ENCODE peak calls at places on chromosomes 6 and 20, in ten cellular contexts. One of them, this sample, is unnamed.

GRCh38 chr6:3634417-3634816 is 117.1 kb downstream of the PXDC1 start:
- DNase-seq in astrocyte of the spinal cord: no peak
- DNase-seq in GM12865: no peak
- DNase-seq in fibroblast of lung: no peak
- DNase-seq in cardiac muscle cell: no peak
- DNase-seq in small intestine: no peak
- DNase-seq in cardiac fibroblast: no peak
- DNase-seq in prostate gland: no peak
- DNase-seq in PC-3: no peak
- DNase-seq in psoas muscle: no peak
- DNase-seq in this sample: no peak

GRCh38 chr6:121881974-121882667 is 446.7 kb downstream of the GJA1 start:
- DNase-seq in astrocyte of the spinal cord: peak
- DNase-seq in GM12865: no peak
- DNase-seq in fibroblast of lung: peak
- DNase-seq in cardiac muscle cell: peak
- DNase-seq in small intestine: no peak
- DNase-seq in cardiac fibroblast: peak
- DNase-seq in prostate gland: no peak
- DNase-seq in PC-3: peak
- DNase-seq in psoas muscle: no peak
- DNase-seq in this sample: no peak

GRCh38 chr20:33532753-33533459 is 43.0 kb downstream of the CBFA2T2 start:
- DNase-seq in astrocyte of the spinal cord: no peak
- DNase-seq in GM12865: no peak
- DNase-seq in fibroblast of lung: peak
- DNase-seq in cardiac muscle cell: peak
- DNase-seq in small intestine: no peak
- DNase-seq in cardiac fibroblast: peak
- DNase-seq in prostate gland: no peak
- DNase-seq in PC-3: no peak
- DNase-seq in psoas muscle: no peak
- DNase-seq in this sample: no peak

GRCh38 chr6:21997414-21998037 is 299.3 kb downstream of the PRL start:
- DNase-seq in astrocyte of the spinal cord: peak
- DNase-seq in GM12865: no peak
- DNase-seq in fibroblast of lung: no peak
- DNase-seq in cardiac muscle cell: no peak
- DNase-seq in small intestine: no peak
- DNase-seq in cardiac fibroblast: no peak
- DNase-seq in prostate gland: no peak
- DNase-seq in PC-3: no peak
- DNase-seq in psoas muscle: no peak
- DNase-seq in this sample: no peak

GRCh38 chr6:47512872-47513271 is 35.3 kb downstream of the CD2AP start:
- DNase-seq in astrocyte of the spinal cord: peak
- DNase-seq in GM12865: no peak
- DNase-seq in fibroblast of lung: no peak
- DNase-seq in cardiac muscle cell: no peak
- DNase-seq in small intestine: no peak
- DNase-seq in cardiac fibroblast: no peak
- DNase-seq in prostate gland: no peak
- DNase-seq in PC-3: no peak
- DNase-seq in psoas muscle: no peak
- DNase-seq in this sample: no peak

GRCh38 chr6:97842536-97842935 is 559.5 kb upstream of the MMS22L start:
- DNase-seq in astrocyte of the spinal cord: no peak
- DNase-seq in GM12865: no peak
- DNase-seq in fibroblast of lung: no peak
- DNase-seq in cardiac muscle cell: no peak
- DNase-seq in small intestine: no peak
- DNase-seq in cardiac fibroblast: no peak
- DNase-seq in prostate gland: no peak
- DNase-seq in PC-3: no peak
- DNase-seq in psoas muscle: no peak
- DNase-seq in this sample: no peak

GRCh38 chr6:112337209-112337638 is 9.9 kb upstream of the RFPL4B start:
- DNase-seq in astrocyte of the spinal cord: peak
- DNase-seq in GM12865: peak
- DNase-seq in fibroblast of lung: peak
- DNase-seq in cardiac muscle cell: peak
- DNase-seq in small intestine: peak
- DNase-seq in cardiac fibroblast: peak
- DNase-seq in prostate gland: peak
- DNase-seq in PC-3: peak
- DNase-seq in psoas muscle: peak
- DNase-seq in this sample: peak

GRCh38 chr20:63917811-63918210 is 22.9 kb downstream of the DNAJC5 start:
- DNase-seq in astrocyte of the spinal cord: no peak
- DNase-seq in GM12865: no peak
- DNase-seq in fibroblast of lung: no peak
- DNase-seq in cardiac muscle cell: no peak
- DNase-seq in small intestine: no peak
- DNase-seq in cardiac fibroblast: no peak
- DNase-seq in prostate gland: no peak
- DNase-seq in PC-3: no peak
- DNase-seq in psoas muscle: no peak
- DNase-seq in this sample: peak

GRCh38 chr6:12882761-12883290 is 166.3 kb downstream of the PHACTR1 start:
- DNase-seq in astrocyte of the spinal cord: no peak
- DNase-seq in GM12865: no peak
- DNase-seq in fibroblast of lung: no peak
- DNase-seq in cardiac muscle cell: no peak
- DNase-seq in small intestine: no peak
- DNase-seq in cardiac fibroblast: no peak
- DNase-seq in prostate gland: no peak
- DNase-seq in PC-3: no peak
- DNase-seq in psoas muscle: no peak
- DNase-seq in this sample: no peak

GRCh38 chr6:138007014-138007472 is 100.2 kb downstream of the PERP start:
- DNase-seq in astrocyte of the spinal cord: peak
- DNase-seq in GM12865: peak
- DNase-seq in fibroblast of lung: peak
- DNase-seq in cardiac muscle cell: peak
- DNase-seq in small intestine: peak
- DNase-seq in cardiac fibroblast: peak
- DNase-seq in prostate gland: no peak
- DNase-seq in PC-3: peak
- DNase-seq in psoas muscle: no peak
- DNase-seq in this sample: peak

GRCh38 chr6:144195671-144196070 is 45.4 kb downstream of the STX11 start:
- DNase-seq in astrocyte of the spinal cord: peak
- DNase-seq in GM12865: no peak
- DNase-seq in fibroblast of lung: peak
- DNase-seq in cardiac muscle cell: peak
- DNase-seq in small intestine: no peak
- DNase-seq in cardiac fibroblast: peak
- DNase-seq in prostate gland: no peak
- DNase-seq in PC-3: peak
- DNase-seq in psoas muscle: no peak
- DNase-seq in this sample: no peak

GRCh38 chr20:4051413-4052138 is 36.2 kb upstream of the RNF24 start:
- DNase-seq in astrocyte of the spinal cord: no peak
- DNase-seq in GM12865: no peak
- DNase-seq in fibroblast of lung: no peak
- DNase-seq in cardiac muscle cell: peak
- DNase-seq in small intestine: no peak
- DNase-seq in cardiac fibroblast: peak
- DNase-seq in prostate gland: no peak
- DNase-seq in PC-3: no peak
- DNase-seq in psoas muscle: no peak
- DNase-seq in this sample: no peak

GRCh38 chr6:141874930-141875602 is 257.7 kb upstream of the GJE1 start:
- DNase-seq in astrocyte of the spinal cord: no peak
- DNase-seq in GM12865: no peak
- DNase-seq in fibroblast of lung: peak
- DNase-seq in cardiac muscle cell: peak
- DNase-seq in small intestine: no peak
- DNase-seq in cardiac fibroblast: peak
- DNase-seq in prostate gland: no peak
- DNase-seq in PC-3: no peak
- DNase-seq in psoas muscle: no peak
- DNase-seq in this sample: no peak

GRCh38 chr6:50989123-50989522 is 170.5 kb downstream of the TFAP2B start:
- DNase-seq in astrocyte of the spinal cord: no peak
- DNase-seq in GM12865: no peak
- DNase-seq in fibroblast of lung: no peak
- DNase-seq in cardiac muscle cell: no peak
- DNase-seq in small intestine: no peak
- DNase-seq in cardiac fibroblast: no peak
- DNase-seq in prostate gland: no peak
- DNase-seq in PC-3: no peak
- DNase-seq in psoas muscle: no peak
- DNase-seq in this sample: no peak

GRCh38 chr20:63009988-63010769 is 3.4 kb upstream of the BHLHE23 start:
- DNase-seq in astrocyte of the spinal cord: no peak
- DNase-seq in GM12865: peak
- DNase-seq in fibroblast of lung: no peak
- DNase-seq in cardiac muscle cell: peak
- DNase-seq in small intestine: peak
- DNase-seq in cardiac fibroblast: no peak
- DNase-seq in prostate gland: no peak
- DNase-seq in PC-3: no peak
- DNase-seq in psoas muscle: no peak
- DNase-seq in this sample: no peak

GRCh38 chr6:36956111-36956820 is 1.7 kb downstream of the PI16 start:
- DNase-seq in astrocyte of the spinal cord: no peak
- DNase-seq in GM12865: no peak
- DNase-seq in fibroblast of lung: no peak
- DNase-seq in cardiac muscle cell: no peak
- DNase-seq in small intestine: peak
- DNase-seq in cardiac fibroblast: no peak
- DNase-seq in prostate gland: no peak
- DNase-seq in PC-3: peak
- DNase-seq in psoas muscle: no peak
- DNase-seq in this sample: peak
- H3K4me3 ChIP-seq in astrocyte of the spinal cord: no peak
- H3K4me3 ChIP-seq in GM12865: no peak
- H3K4me3 ChIP-seq in fibroblast of lung: no peak
- H3K4me3 ChIP-seq in cardiac muscle cell: no peak
- H3K4me3 ChIP-seq in small intestine: no peak
- H3K4me3 ChIP-seq in cardiac fibroblast: no peak
- H3K4me3 ChIP-seq in prostate gland: no peak
- H3K4me3 ChIP-seq in PC-3: no peak
- H3K4me3 ChIP-seq in psoas muscle: peak
- H3K4me3 ChIP-seq in this sample: no peak

DNA sequence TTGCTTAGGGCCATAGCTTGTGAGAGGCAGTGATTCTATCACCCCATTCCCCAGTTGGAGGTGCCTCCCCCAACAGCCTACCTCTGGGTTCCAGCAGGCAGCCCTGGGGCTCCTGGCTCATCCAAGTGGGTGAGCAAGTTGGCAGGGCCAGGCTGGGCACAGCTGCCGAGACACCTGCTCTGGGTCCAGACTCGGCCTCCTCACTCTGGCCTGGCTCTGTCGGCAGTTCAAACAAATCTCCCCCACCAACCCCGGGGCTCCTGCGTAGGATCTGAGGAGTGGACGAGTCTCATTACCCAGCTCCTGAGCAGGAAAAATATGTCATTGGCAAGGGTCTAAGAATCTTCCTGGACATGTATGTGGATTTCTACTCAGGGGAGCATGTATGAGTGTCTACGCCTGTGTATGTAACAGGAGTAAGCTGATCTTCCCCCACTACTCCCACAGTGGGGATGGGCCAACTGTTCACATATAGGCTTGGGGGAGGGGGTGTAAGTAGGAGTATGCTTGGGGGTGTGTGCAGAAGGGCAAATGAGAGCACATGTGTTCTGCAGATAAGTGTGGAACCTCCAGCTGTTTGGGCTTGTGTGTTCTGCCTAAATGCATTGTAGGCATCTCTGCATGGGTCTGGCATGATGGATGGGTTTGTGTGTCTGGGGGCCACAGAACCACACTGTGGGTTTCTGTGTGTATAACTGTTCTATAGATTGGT is 2.0 kb downstream of the ID1 start:
- DNase-seq in astrocyte of the spinal cord: peak
- DNase-seq in GM12865: no peak
- DNase-seq in fibroblast of lung: peak
- DNase-seq in cardiac muscle cell: peak
- DNase-seq in small intestine: peak
- DNase-seq in cardiac fibroblast: peak
- DNase-seq in prostate gland: peak
- DNase-seq in PC-3: peak
- DNase-seq in psoas muscle: peak
- DNase-seq in this sample: peak
- H3K4me3 ChIP-seq in astrocyte of the spinal cord: peak
- H3K4me3 ChIP-seq in GM12865: no peak
- H3K4me3 ChIP-seq in fibroblast of lung: peak
- H3K4me3 ChIP-seq in cardiac muscle cell: peak
- H3K4me3 ChIP-seq in small intestine: peak
- H3K4me3 ChIP-seq in cardiac fibroblast: peak
- H3K4me3 ChIP-seq in prostate gland: peak
- H3K4me3 ChIP-seq in PC-3: peak
- H3K4me3 ChIP-seq in psoas muscle: peak
- H3K4me3 ChIP-seq in this sample: peak

DNA sequence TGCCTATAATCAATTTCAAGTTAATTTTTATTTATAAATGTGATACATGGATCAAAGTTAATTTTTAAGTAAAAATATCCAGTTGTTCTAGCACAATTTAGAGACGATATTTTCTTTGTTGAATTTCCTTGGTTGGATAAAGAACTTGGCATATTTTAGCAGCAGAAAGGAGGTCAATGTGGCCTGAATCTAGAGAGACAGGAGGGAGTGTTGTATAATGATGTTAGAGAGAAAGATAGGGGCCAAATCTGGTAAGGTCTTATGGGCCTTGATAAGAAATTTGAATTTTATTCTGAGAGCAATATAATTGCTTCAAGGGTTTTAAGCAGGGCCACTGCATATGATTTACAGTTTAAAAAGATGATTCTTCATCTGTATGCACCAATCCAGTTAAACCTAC is 79.4 kb upstream of the OGFRL1 start:
- DNase-seq in astrocyte of the spinal cord: no peak
- DNase-seq in GM12865: no peak
- DNase-seq in fibroblast of lung: no peak
- DNase-seq in cardiac muscle cell: no peak
- DNase-seq in small intestine: no peak
- DNase-seq in cardiac fibroblast: no peak
- DNase-seq in prostate gland: no peak
- DNase-seq in PC-3: no peak
- DNase-seq in psoas muscle: no peak
- DNase-seq in this sample: no peak
- H3K4me3 ChIP-seq in astrocyte of the spinal cord: no peak
- H3K4me3 ChIP-seq in GM12865: no peak
- H3K4me3 ChIP-seq in fibroblast of lung: no peak
- H3K4me3 ChIP-seq in cardiac muscle cell: no peak
- H3K4me3 ChIP-seq in small intestine: no peak
- H3K4me3 ChIP-seq in cardiac fibroblast: no peak
- H3K4me3 ChIP-seq in prostate gland: no peak
- H3K4me3 ChIP-seq in PC-3: no peak
- H3K4me3 ChIP-seq in psoas muscle: no peak
- H3K4me3 ChIP-seq in this sample: no peak

DNA sequence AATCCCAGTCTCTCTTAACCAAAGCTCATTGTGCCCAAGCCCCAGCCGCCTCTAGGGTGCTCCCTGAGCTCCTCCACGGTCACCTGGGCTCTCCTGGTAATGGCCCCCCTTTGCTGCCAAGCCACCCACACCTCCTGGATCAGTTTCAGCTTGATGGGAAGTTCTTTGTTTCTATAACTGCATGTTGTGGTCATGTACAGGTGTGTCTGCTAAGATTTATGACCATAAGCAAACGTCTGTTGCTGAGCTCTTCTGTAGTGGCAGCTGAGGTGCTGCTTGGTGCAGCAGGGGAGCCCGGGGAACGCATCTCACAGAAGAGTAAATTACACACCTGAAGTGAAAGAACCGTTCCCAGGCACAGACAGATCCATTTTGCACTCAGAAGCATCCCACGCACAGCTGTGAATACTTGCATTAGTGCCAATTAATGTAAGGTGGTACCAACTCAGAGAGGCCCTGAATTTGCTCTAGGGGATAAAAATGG is 194.6 kb upstream of the ARID1B start:
- DNase-seq in astrocyte of the spinal cord: no peak
- DNase-seq in GM12865: peak
- DNase-seq in fibroblast of lung: no peak
- DNase-seq in cardiac muscle cell: no peak
- DNase-seq in small intestine: peak
- DNase-seq in cardiac fibroblast: no peak
- DNase-seq in prostate gland: no peak
- DNase-seq in PC-3: no peak
- DNase-seq in psoas muscle: no peak
- DNase-seq in this sample: no peak
- H3K4me3 ChIP-seq in astrocyte of the spinal cord: no peak
- H3K4me3 ChIP-seq in GM12865: no peak
- H3K4me3 ChIP-seq in fibroblast of lung: no peak
- H3K4me3 ChIP-seq in cardiac muscle cell: no peak
- H3K4me3 ChIP-seq in small intestine: no peak
- H3K4me3 ChIP-seq in cardiac fibroblast: no peak
- H3K4me3 ChIP-seq in prostate gland: no peak
- H3K4me3 ChIP-seq in PC-3: no peak
- H3K4me3 ChIP-seq in psoas muscle: no peak
- H3K4me3 ChIP-seq in this sample: no peak

This sample was measured in osteoblast.